ENCODE peak calls at places on chromosomes 11 and 22, in four cellular contexts. N, A, I and Y are unnamed samples.

GRCh38 chr11:86459682-86460460 is 85.2 kb downstream of the CCDC81 start:
- DNase-seq in A (peak), I (peak), N (no peak), Y (no peak)

GRCh38 chr11:69821511-69822040 is 2.4 kb upstream of the FGF3 start:
- DNase-seq in I (no peak), A (no peak), N (no peak), Y (no peak)

GRCh38 chr22:43889366-43890253 is 2.2 kb downstream of the PNPLA5 start:
- DNase-seq in A (peak), I (peak), N (peak), Y (peak)

GRCh38 chr22:40183029-40183581 is 5.4 kb downstream of the TNRC6B start:
- DNase-seq in I (peak), N (no peak), A (peak), Y (no peak)

GRCh38 chr22:17746916-17747315 is 27.4 kb downstream of the BID start:
- DNase-seq in A (no peak), I (no peak), N (no peak), Y (no peak)

GRCh38 chr11:72012897-72013721 is 14.4 kb downstream of the IL18BP start:
- DNase-seq in A (no peak), I (peak), N (no peak), Y (peak)

GRCh38 chr11:127993788-127994187 is 593.6 kb downstream of the ETS1 start:
- DNase-seq in A (no peak), N (no peak), I (peak), Y (no peak)

GRCh38 chr11:12179019-12179418 is 68.6 kb downstream of the MICAL2 start:
- DNase-seq in A (no peak), N (no peak), I (no peak), Y (no peak)

GRCh38 chr11:46236918-46237247 is 40.6 kb upstream of the CREB3L1 start:
- DNase-seq in A (no peak), N (no peak), I (no peak), Y (no peak)

GRCh38 chr11:55655096-55655495 is 6.9 kb upstream of the OR4C6 start:
- DNase-seq in N (no peak), I (no peak), A (no peak), Y (no peak)

GRCh38 chr22:39230261-39231196 is 14.3 kb downstream of the PDGFB start:
- DNase-seq in N (no peak), I (no peak), A (no peak), Y (no peak)

GRCh38 chr22:23058481-23059336 is 11.6 kb upstream of the GNAZ start:
- DNase-seq in N (peak), A (no peak), I (no peak), Y (no peak)

GRCh38 chr11:74570266-74571061 is 21.9 kb upstream of the POLD3 start:
- DNase-seq in A (peak), I (peak), N (peak), Y (no peak)

GRCh38 chr22:20584029-20584871 is 76.8 kb downstream of the MED15 start:
- DNase-seq in I (no peak), N (no peak), A (no peak), Y (no peak)

GRCh38 chr11:14388352-14388751 is 29.4 kb upstream of the RRAS2 start:
- DNase-seq in N (no peak), A (peak), I (no peak), Y (no peak)

GRCh38 chr11:73387594-73388021 is 11.4 kb downstream of the RELT start:
- DNase-seq in A (no peak), N (no peak), I (no peak), Y (no peak)

GRCh38 chr11:75066061-75066460 is 30.6 kb downstream of the OR2AT4 start:
- DNase-seq in I (peak), A (peak), N (no peak), Y (no peak)

GRCh38 chr11:6992457-6993431 is 27.4 kb downstream of the ZNF214 start:
- DNase-seq in N (no peak), I (peak), A (peak), Y (no peak)

GRCh38 chr11:60978546-60979380 is 7.3 kb downstream of the CD6 start:
- DNase-seq in I (peak), N (no peak), A (no peak), Y (no peak)

GRCh38 chr22:32623943-32624342 is 149.3 kb downstream of the FBXO7 start:
- DNase-seq in A (peak), I (peak), N (no peak), Y (no peak)

GRCh38 chr11:15406952-15407351 is 292.2 kb downstream of the INSC start:
- DNase-seq in A (no peak), N (no peak), I (no peak), Y (no peak)

GRCh38 chr11:61307354-61307753 is 12.2 kb upstream of the VWCE start:
- DNase-seq in N (no peak), I (no peak), A (no peak), Y (no peak)

GRCh38 chr11:32918427-32918826 is 25.8 kb downstream of the QSER1 start:
- DNase-seq in N (no peak), A (no peak), I (no peak), Y (no peak)

GRCh38 chr22:46159777-46160176 is 9.5 kb downstream of the PPARA start:
- DNase-seq in I (peak), N (no peak), A (no peak), Y (no peak)

GRCh38 chr22:36281726-36282077 is 28.8 kb downstream of the APOL1 start:
- DNase-seq in I (no peak), N (no peak), A (no peak), Y (no peak)

GRCh38 chr22:43014062-43014875 is 680 bp downstream of the PACSIN2 start:
- DNase-seq in N (peak), A (peak), I (peak), Y (no peak)

GRCh38 chr11:68090706-68091105 is 30.5 kb downstream of the CHKA start:
- DNase-seq in N (no peak), A (no peak), I (no peak), Y (no peak)

GRCh38 chr11:121464352-121464946 is 11.7 kb upstream of the SORL1-AS1 start:
- DNase-seq in I (peak), N (no peak), A (peak), Y (no peak)

GRCh38 chr11:36684840-36685800 is 87.1 kb upstream of the RAG2 start:
- DNase-seq in A (no peak), N (no peak), I (no peak), Y (no peak)

GRCh38 chr11:64117763-64118459 is 48.0 kb downstream of the MACROD1 start:
- DNase-seq in N (no peak), I (no peak), A (no peak), Y (peak)

GRCh38 chr11:34160791-34161190 is 55.4 kb downstream of the NAT10 start:
- DNase-seq in N (no peak), A (no peak), I (no peak), Y (no peak)

GRCh38 chr11:132187814-132188213 is 817.4 kb downstream of the NTM start:
- DNase-seq in A (peak), I (peak), N (no peak), Y (no peak)

GRCh38 chr11:113949891-113950290 is 25.0 kb upstream of the HTR3A start:
- DNase-seq in A (no peak), I (no peak), N (no peak), Y (no peak)

GRCh38 chr11:27489092-27489491 is 16.5 kb upstream of the LGR4 start:
- DNase-seq in I (no peak), A (no peak), N (no peak), Y (no peak)

GRCh38 chr22:38412435-38413084 is 42.4 kb downstream of the KCNJ4 start:
- DNase-seq in N (peak), A (no peak), I (no peak), Y (no peak)

GRCh38 chr11:85694385-85694980 is 8.5 kb upstream of the CCDC89 start:
- DNase-seq in A (peak), I (peak), N (peak), Y (no peak)

GRCh38 chr11:106644824-106645223 is 373.5 kb downstream of the GUCY1A2 start:
- DNase-seq in I (peak), N (no peak), A (peak), Y (no peak)

GRCh38 chr22:50482107-50483074 is 1.0 kb downstream of the ADM2 start:
- DNase-seq in I (no peak), N (no peak), A (no peak), Y (no peak)

GRCh38 chr11:59802639-59803176 is 7.9 kb downstream of the MRPL16 start:
- DNase-seq in A (peak), I (peak), N (peak), Y (peak)